ENCODE peak calls at places on chromosomes 2 and 18, in seven cellular contexts. One of them, this sample, is unnamed.

GRCh38 chr2:140643761-140644187 is 1487.0 kb downstream of the LRP1B start:
- DNase-seq in AG09309: no peak
- DNase-seq in left lung: no peak
- DNase-seq in lower lobe of right lung: no peak
- DNase-seq in heart right ventricle: no peak
- DNase-seq in fibroblast of mammary gland: peak
- DNase-seq in esophagus squamous epithelium: no peak
- DNase-seq in this sample: no peak

GRCh38 chr18:61998957-61999356 is 106.2 kb upstream of the RNF152 start:
- DNase-seq in AG09309: peak
- DNase-seq in left lung: no peak
- DNase-seq in lower lobe of right lung: no peak
- DNase-seq in heart right ventricle: no peak
- DNase-seq in fibroblast of mammary gland: peak
- DNase-seq in esophagus squamous epithelium: no peak
- DNase-seq in this sample: no peak

GRCh38 chr18:46134920-46135675 is 30.9 kb downstream of the HAUS1 start:
- DNase-seq in AG09309: no peak
- DNase-seq in left lung: no peak
- DNase-seq in lower lobe of right lung: no peak
- DNase-seq in heart right ventricle: no peak
- DNase-seq in fibroblast of mammary gland: no peak
- DNase-seq in esophagus squamous epithelium: no peak
- DNase-seq in this sample: no peak

GRCh38 chr2:224359569-224359968 is 42.3 kb downstream of the FAM124B start:
- DNase-seq in AG09309: no peak
- DNase-seq in left lung: no peak
- DNase-seq in lower lobe of right lung: no peak
- DNase-seq in heart right ventricle: no peak
- DNase-seq in fibroblast of mammary gland: no peak
- DNase-seq in esophagus squamous epithelium: no peak
- DNase-seq in this sample: peak

GRCh38 chr2:183117226-183117625 is 7.0 kb upstream of the NUP35 start:
- DNase-seq in AG09309: no peak
- DNase-seq in left lung: no peak
- DNase-seq in lower lobe of right lung: no peak
- DNase-seq in heart right ventricle: no peak
- DNase-seq in fibroblast of mammary gland: no peak
- DNase-seq in esophagus squamous epithelium: no peak
- DNase-seq in this sample: no peak

GRCh38 chr2:159209341-159210306 is 76.9 kb downstream of the WDSUB1 start:
- DNase-seq in AG09309: no peak
- DNase-seq in left lung: no peak
- DNase-seq in lower lobe of right lung: peak
- DNase-seq in heart right ventricle: no peak
- DNase-seq in fibroblast of mammary gland: no peak
- DNase-seq in esophagus squamous epithelium: no peak
- DNase-seq in this sample: no peak

GRCh38 chr18:62044490-62045000 is 142.3 kb downstream of the PIGN start:
- DNase-seq in AG09309: no peak
- DNase-seq in left lung: no peak
- DNase-seq in lower lobe of right lung: no peak
- DNase-seq in heart right ventricle: no peak
- DNase-seq in fibroblast of mammary gland: no peak
- DNase-seq in esophagus squamous epithelium: no peak
- DNase-seq in this sample: no peak

GRCh38 chr2:10028988-10029874 is 14.1 kb upstream of the KLF11 start:
- DNase-seq in AG09309: no peak
- DNase-seq in left lung: peak
- DNase-seq in lower lobe of right lung: peak
- DNase-seq in heart right ventricle: peak
- DNase-seq in fibroblast of mammary gland: no peak
- DNase-seq in esophagus squamous epithelium: no peak
- DNase-seq in this sample: peak

GRCh38 chr18:68803371-68803770 is 5.5 kb downstream of the CCDC102B start:
- DNase-seq in AG09309: peak
- DNase-seq in left lung: peak
- DNase-seq in lower lobe of right lung: peak
- DNase-seq in heart right ventricle: peak
- DNase-seq in fibroblast of mammary gland: peak
- DNase-seq in esophagus squamous epithelium: no peak
- DNase-seq in this sample: no peak

GRCh38 chr18:8951491-8951890 is 151.0 kb upstream of the NDUFV2 start:
- DNase-seq in AG09309: no peak
- DNase-seq in left lung: no peak
- DNase-seq in lower lobe of right lung: no peak
- DNase-seq in heart right ventricle: no peak
- DNase-seq in fibroblast of mammary gland: no peak
- DNase-seq in esophagus squamous epithelium: no peak
- DNase-seq in this sample: no peak

GRCh38 chr18:63480892-63481291 is 4.1 kb downstream of the SERPINB5 start:
- DNase-seq in AG09309: no peak
- DNase-seq in left lung: no peak
- DNase-seq in lower lobe of right lung: no peak
- DNase-seq in heart right ventricle: no peak
- DNase-seq in fibroblast of mammary gland: no peak
- DNase-seq in esophagus squamous epithelium: no peak
- DNase-seq in this sample: no peak

GRCh38 chr2:85675427-85675826 is 7.4 kb upstream of the SFTPB start:
- DNase-seq in AG09309: no peak
- DNase-seq in left lung: no peak
- DNase-seq in lower lobe of right lung: peak
- DNase-seq in heart right ventricle: no peak
- DNase-seq in fibroblast of mammary gland: no peak
- DNase-seq in esophagus squamous epithelium: no peak
- DNase-seq in this sample: no peak

GRCh38 chr18:48977914-48978313 is 27.1 kb upstream of the SMAD7 start:
- DNase-seq in AG09309: no peak
- DNase-seq in left lung: no peak
- DNase-seq in lower lobe of right lung: no peak
- DNase-seq in heart right ventricle: no peak
- DNase-seq in fibroblast of mammary gland: no peak
- DNase-seq in esophagus squamous epithelium: no peak
- DNase-seq in this sample: no peak

GRCh38 chr18:39455300-39455699 is 1889.7 kb upstream of the CELF4 start:
- DNase-seq in AG09309: no peak
- DNase-seq in left lung: no peak
- DNase-seq in lower lobe of right lung: no peak
- DNase-seq in heart right ventricle: no peak
- DNase-seq in fibroblast of mammary gland: peak
- DNase-seq in esophagus squamous epithelium: no peak
- DNase-seq in this sample: no peak

GRCh38 chr18:37414816-37415215 is 150.8 kb downstream of the CELF4 start:
- DNase-seq in AG09309: no peak
- DNase-seq in left lung: no peak
- DNase-seq in lower lobe of right lung: no peak
- DNase-seq in heart right ventricle: no peak
- DNase-seq in fibroblast of mammary gland: no peak
- DNase-seq in esophagus squamous epithelium: no peak
- DNase-seq in this sample: no peak

GRCh38 chr18:21293479-21293878 is 51.4 kb downstream of the GREB1L start:
- DNase-seq in AG09309: no peak
- DNase-seq in left lung: no peak
- DNase-seq in lower lobe of right lung: no peak
- DNase-seq in heart right ventricle: no peak
- DNase-seq in fibroblast of mammary gland: no peak
- DNase-seq in esophagus squamous epithelium: no peak
- DNase-seq in this sample: no peak

GRCh38 chr2:100106460-100106859 is 35.9 kb downstream of the AFF3 start:
- DNase-seq in AG09309: no peak
- DNase-seq in left lung: no peak
- DNase-seq in lower lobe of right lung: no peak
- DNase-seq in heart right ventricle: no peak
- DNase-seq in fibroblast of mammary gland: no peak
- DNase-seq in esophagus squamous epithelium: no peak
- DNase-seq in this sample: peak

GRCh38 chr2:220585241-220585640 is 957.8 kb downstream of the SLC4A3 start:
- DNase-seq in AG09309: no peak
- DNase-seq in left lung: no peak
- DNase-seq in lower lobe of right lung: no peak
- DNase-seq in heart right ventricle: no peak
- DNase-seq in fibroblast of mammary gland: peak
- DNase-seq in esophagus squamous epithelium: no peak
- DNase-seq in this sample: no peak

GRCh38 chr2:116952254-116952653 is 862.2 kb upstream of the DDX18 start:
- DNase-seq in AG09309: no peak
- DNase-seq in left lung: no peak
- DNase-seq in lower lobe of right lung: no peak
- DNase-seq in heart right ventricle: no peak
- DNase-seq in fibroblast of mammary gland: no peak
- DNase-seq in esophagus squamous epithelium: no peak
- DNase-seq in this sample: no peak

GRCh38 chr2:10078001-10078400 is 2.2 kb downstream of the CYS1 start:
- DNase-seq in AG09309: no peak
- DNase-seq in left lung: no peak
- DNase-seq in lower lobe of right lung: no peak
- DNase-seq in heart right ventricle: no peak
- DNase-seq in fibroblast of mammary gland: no peak
- DNase-seq in esophagus squamous epithelium: no peak
- DNase-seq in this sample: no peak

GRCh38 chr2:45776160-45776955 is 124.9 kb downstream of the PRKCE start:
- DNase-seq in AG09309: no peak
- DNase-seq in left lung: no peak
- DNase-seq in lower lobe of right lung: no peak
- DNase-seq in heart right ventricle: no peak
- DNase-seq in fibroblast of mammary gland: peak
- DNase-seq in esophagus squamous epithelium: no peak
- DNase-seq in this sample: no peak

GRCh38 chr2:96800762-96801463 is 15.2 kb upstream of the CNNM3 start:
- DNase-seq in AG09309: no peak
- DNase-seq in left lung: peak
- DNase-seq in lower lobe of right lung: peak
- DNase-seq in heart right ventricle: peak
- DNase-seq in fibroblast of mammary gland: peak
- DNase-seq in esophagus squamous epithelium: peak
- DNase-seq in this sample: peak

GRCh38 chr18:22378672-22379282 is 38.9 kb downstream of the CTAGE1 start:
- DNase-seq in AG09309: no peak
- DNase-seq in left lung: no peak
- DNase-seq in lower lobe of right lung: no peak
- DNase-seq in heart right ventricle: peak
- DNase-seq in fibroblast of mammary gland: peak
- DNase-seq in esophagus squamous epithelium: no peak
- DNase-seq in this sample: no peak

GRCh38 chr18:37778417-37779165 is 213.0 kb upstream of the CELF4 start:
- DNase-seq in AG09309: no peak
- DNase-seq in left lung: peak
- DNase-seq in lower lobe of right lung: peak
- DNase-seq in heart right ventricle: peak
- DNase-seq in fibroblast of mammary gland: peak
- DNase-seq in esophagus squamous epithelium: no peak
- DNase-seq in this sample: peak

GRCh38 chr2:234130734-234131133 is 80.2 kb downstream of the SPP2 start:
- DNase-seq in AG09309: no peak
- DNase-seq in left lung: no peak
- DNase-seq in lower lobe of right lung: no peak
- DNase-seq in heart right ventricle: no peak
- DNase-seq in fibroblast of mammary gland: no peak
- DNase-seq in esophagus squamous epithelium: no peak
- DNase-seq in this sample: no peak

GRCh38 chr2:158753561-158754302 is 41.4 kb upstream of the DAPL1 start:
- DNase-seq in AG09309: peak
- DNase-seq in left lung: no peak
- DNase-seq in lower lobe of right lung: no peak
- DNase-seq in heart right ventricle: no peak
- DNase-seq in fibroblast of mammary gland: peak
- DNase-seq in esophagus squamous epithelium: no peak
- DNase-seq in this sample: peak

GRCh38 chr2:59777120-59777519 is 776.3 kb downstream of the BCL11A start:
- DNase-seq in AG09309: no peak
- DNase-seq in left lung: no peak
- DNase-seq in lower lobe of right lung: no peak
- DNase-seq in heart right ventricle: no peak
- DNase-seq in fibroblast of mammary gland: no peak
- DNase-seq in esophagus squamous epithelium: no peak
- DNase-seq in this sample: no peak

GRCh38 chr2:59776726-59777008 is 776.8 kb downstream of the BCL11A start:
- DNase-seq in AG09309: no peak
- DNase-seq in left lung: no peak
- DNase-seq in lower lobe of right lung: no peak
- DNase-seq in heart right ventricle: no peak
- DNase-seq in fibroblast of mammary gland: no peak
- DNase-seq in esophagus squamous epithelium: no peak
- DNase-seq in this sample: no peak

GRCh38 chr2:59770651-59771050 is 782.8 kb downstream of the BCL11A start:
- DNase-seq in AG09309: no peak
- DNase-seq in left lung: no peak
- DNase-seq in lower lobe of right lung: no peak
- DNase-seq in heart right ventricle: no peak
- DNase-seq in fibroblast of mammary gland: no peak
- DNase-seq in esophagus squamous epithelium: no peak
- DNase-seq in this sample: no peak

GRCh38 chr2:59774821-59775463 is 778.5 kb downstream of the BCL11A start:
- DNase-seq in AG09309: no peak
- DNase-seq in left lung: no peak
- DNase-seq in lower lobe of right lung: no peak
- DNase-seq in heart right ventricle: no peak
- DNase-seq in fibroblast of mammary gland: no peak
- DNase-seq in esophagus squamous epithelium: no peak
- DNase-seq in this sample: no peak
- TF ChIP-seq CTCF in AG09309: no peak
- TF ChIP-seq CTCF in left lung: no peak
- TF ChIP-seq CTCF in lower lobe of right lung: no peak
- TF ChIP-seq CTCF in heart right ventricle: no peak
- TF ChIP-seq CTCF in fibroblast of mammary gland: no peak
- TF ChIP-seq CTCF in esophagus squamous epithelium: no peak
- TF ChIP-seq CTCF in this sample: peak

DNA sequence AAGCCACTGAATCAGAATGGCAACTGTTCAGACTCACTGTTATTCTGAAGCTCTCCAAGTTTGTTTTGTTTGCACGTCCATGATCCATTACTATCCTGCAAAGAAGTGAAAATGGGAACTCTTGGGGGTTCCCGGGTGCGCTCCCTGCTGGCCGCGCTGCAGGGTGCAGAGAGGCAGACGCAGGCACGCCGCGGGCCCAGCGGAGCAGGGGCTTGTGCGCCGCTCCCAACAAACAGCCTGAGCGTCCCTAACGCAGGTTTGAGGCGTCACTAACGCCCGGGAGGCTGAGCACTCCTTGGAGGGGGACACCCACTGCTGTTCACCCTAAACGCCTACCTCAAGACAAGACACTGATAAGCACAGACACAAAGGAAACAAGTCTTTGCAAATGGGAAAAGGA is 14.3 kb upstream of the PIEZO2 start:
- DNase-seq in AG09309: no peak
- DNase-seq in left lung: peak
- DNase-seq in lower lobe of right lung: peak
- DNase-seq in heart right ventricle: peak
- DNase-seq in fibroblast of mammary gland: no peak
- DNase-seq in esophagus squamous epithelium: no peak
- DNase-seq in this sample: peak
- TF ChIP-seq CTCF in AG09309: no peak
- TF ChIP-seq CTCF in left lung: peak
- TF ChIP-seq CTCF in lower lobe of right lung: peak
- TF ChIP-seq CTCF in heart right ventricle: no peak
- TF ChIP-seq CTCF in fibroblast of mammary gland: no peak
- TF ChIP-seq CTCF in esophagus squamous epithelium: no peak
- TF ChIP-seq CTCF in this sample: peak

GRCh38 chr2:160332318-160332717 is 132.2 kb upstream of the ITGB6 start:
- DNase-seq in AG09309: no peak
- DNase-seq in left lung: no peak
- DNase-seq in lower lobe of right lung: no peak
- DNase-seq in heart right ventricle: no peak
- DNase-seq in fibroblast of mammary gland: peak
- DNase-seq in esophagus squamous epithelium: no peak
- DNase-seq in this sample: no peak
- TF ChIP-seq CTCF in AG09309: no peak
- TF ChIP-seq CTCF in left lung: no peak
- TF ChIP-seq CTCF in lower lobe of right lung: peak
- TF ChIP-seq CTCF in heart right ventricle: no peak
- TF ChIP-seq CTCF in fibroblast of mammary gland: no peak
- TF ChIP-seq CTCF in esophagus squamous epithelium: no peak
- TF ChIP-seq CTCF in this sample: no peak

GRCh38 chr2:242052421-242052820 is 182.9 kb downstream of the RTP5 start:
- DNase-seq in AG09309: no peak
- DNase-seq in left lung: no peak
- DNase-seq in lower lobe of right lung: no peak
- DNase-seq in heart right ventricle: no peak
- DNase-seq in fibroblast of mammary gland: no peak
- DNase-seq in esophagus squamous epithelium: no peak
- DNase-seq in this sample: no peak
- TF ChIP-seq CTCF in AG09309: no peak
- TF ChIP-seq CTCF in left lung: no peak
- TF ChIP-seq CTCF in lower lobe of right lung: no peak
- TF ChIP-seq CTCF in heart right ventricle: no peak
- TF ChIP-seq CTCF in fibroblast of mammary gland: no peak
- TF ChIP-seq CTCF in esophagus squamous epithelium: no peak
- TF ChIP-seq CTCF in this sample: no peak

This sample was measured in nephron progenitor cell.